ENCODE peak calls at places on chromosomes 3 and 15, in five cellular contexts. R, D, T, U and W are unnamed samples. For H3K9me3 and H3K4me1, the result is how much of the 10 kb centered on the place peaks cover.

GRCh38 chr3:14847613-14848541 is 29.1 kb downstream of the FGD5 start:
- DNase-seq in R (peak), D (no peak), T (no peak), U (no peak), W (no peak)

GRCh38 chr15:93470042-93470441 is 381.0 kb upstream of the RGMA start:
- DNase-seq in R (no peak), D (no peak), T (no peak), U (no peak), W (no peak)

GRCh38 chr3:106030620-106030945 is 161.8 kb upstream of the CBLB start:
- DNase-seq in R (no peak), D (no peak), T (no peak), U (peak), W (no peak)

GRCh38 chr15:100721758-100722550 is 119.6 kb downstream of the ASB7 start:
- DNase-seq in R (peak), D (peak), T (peak), U (peak), W (peak)

GRCh38 chr3:71723452-71724170 is 1.6 kb downstream of the EIF4E3 start:
- DNase-seq in R (no peak), D (no peak), T (no peak), U (no peak), W (no peak)

GRCh38 chr3:54891540-54891897 is 36.3 kb downstream of the LRTM1 start:
- DNase-seq in R (peak), D (peak), T (peak), U (peak), W (peak)

GRCh38 chr15:89172921-89173320 is 48.5 kb downstream of the RLBP1 start:
- DNase-seq in R (no peak), D (no peak), T (no peak), U (no peak), W (no peak)

GRCh38 chr3:10395671-10396070 is 74.8 kb upstream of the SEC13 start:
- DNase-seq in R (no peak), D (no peak), T (no peak), U (peak), W (no peak)

GRCh38 chr15:100780208-100780800 is 99.3 kb upstream of the ALDH1A3 start:
- DNase-seq in R (peak), D (peak), T (peak), U (no peak), W (no peak)

DNA sequence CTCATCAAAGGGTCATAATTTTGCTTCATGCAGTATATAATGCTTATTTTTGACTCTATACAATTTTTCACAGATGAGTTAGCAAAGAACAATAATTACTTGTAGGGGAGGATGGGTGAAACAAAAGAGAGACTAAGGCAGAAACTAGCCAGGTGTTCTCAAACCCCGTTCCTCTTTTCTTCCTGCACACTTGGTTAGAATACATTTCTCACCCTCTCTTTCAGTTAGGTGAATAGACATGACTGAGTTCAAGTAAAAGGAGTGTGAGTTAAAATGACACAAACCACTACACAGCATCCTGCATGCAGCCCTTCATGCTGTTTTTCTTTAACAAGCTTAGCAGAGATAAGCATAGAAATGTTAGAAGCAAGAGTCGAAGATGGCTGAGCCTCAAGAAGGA is 922.2 kb downstream of the TBL1XR1 start:
- DNase-seq in R (no peak), D (no peak), T (no peak), U (no peak), W (no peak)
- H3K9me3 ChIP-seq in R (under half), D (under half), T (under half), U (under half), W (under half)

GRCh38 chr3:168093229-168093628 is 2.5 kb downstream of the GOLIM4 start:
- DNase-seq in R (no peak), D (no peak), T (no peak), U (no peak), W (no peak)
- H3K4me1 ChIP-seq in R (half or more), D (under half), T (under half), U (under half), W (under half)

DNA sequence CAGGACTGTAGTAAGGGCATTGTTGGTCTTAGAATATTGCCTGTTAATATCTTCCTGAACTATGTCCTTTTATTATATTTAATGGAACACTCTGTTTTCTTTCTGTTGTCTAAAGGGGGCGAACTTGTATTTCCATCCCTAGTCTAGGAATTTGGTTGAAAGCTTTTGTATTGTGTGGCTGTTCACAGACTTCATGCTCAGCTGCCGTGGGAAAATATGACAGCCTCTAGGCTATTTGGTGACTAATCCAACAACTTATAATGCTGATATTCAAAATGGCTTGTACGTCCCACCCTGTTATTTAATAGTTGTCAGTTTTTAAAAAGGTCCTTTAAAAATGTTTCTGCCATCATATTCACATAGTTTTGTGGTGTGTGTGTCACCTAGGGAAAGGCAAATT is 202.6 kb downstream of the KLHL25 start:
- DNase-seq in R (no peak), D (no peak), T (no peak), U (peak), W (no peak)
- TF ChIP-seq CTCF in R (peak), D (no peak), T (peak), U (peak), W (no peak)

GRCh38 chr15:52791776-52792175 is 1.6 kb upstream of the ONECUT1 start:
- DNase-seq in R (no peak), D (no peak), T (no peak), U (no peak), W (no peak)
- H3K9me3 ChIP-seq in R (under half), D (under half), T (under half), U (under half), W (under half)

GRCh38 chr3:129603561-129603942 is 2.9 kb downstream of the PLXND1 start:
- DNase-seq in R (no peak), D (no peak), T (no peak), U (no peak), W (no peak)
- H3K4me1 ChIP-seq in R (half or more), D (under half), T (half or more), U (under half), W (under half)

GRCh38 chr3:134640872-134641470 is 9.9 kb downstream of the KY start:
- DNase-seq in R (no peak), D (no peak), T (peak), U (no peak), W (no peak)
- TF ChIP-seq CTCF in R (peak), D (no peak), T (peak), U (peak), W (peak)

DNA sequence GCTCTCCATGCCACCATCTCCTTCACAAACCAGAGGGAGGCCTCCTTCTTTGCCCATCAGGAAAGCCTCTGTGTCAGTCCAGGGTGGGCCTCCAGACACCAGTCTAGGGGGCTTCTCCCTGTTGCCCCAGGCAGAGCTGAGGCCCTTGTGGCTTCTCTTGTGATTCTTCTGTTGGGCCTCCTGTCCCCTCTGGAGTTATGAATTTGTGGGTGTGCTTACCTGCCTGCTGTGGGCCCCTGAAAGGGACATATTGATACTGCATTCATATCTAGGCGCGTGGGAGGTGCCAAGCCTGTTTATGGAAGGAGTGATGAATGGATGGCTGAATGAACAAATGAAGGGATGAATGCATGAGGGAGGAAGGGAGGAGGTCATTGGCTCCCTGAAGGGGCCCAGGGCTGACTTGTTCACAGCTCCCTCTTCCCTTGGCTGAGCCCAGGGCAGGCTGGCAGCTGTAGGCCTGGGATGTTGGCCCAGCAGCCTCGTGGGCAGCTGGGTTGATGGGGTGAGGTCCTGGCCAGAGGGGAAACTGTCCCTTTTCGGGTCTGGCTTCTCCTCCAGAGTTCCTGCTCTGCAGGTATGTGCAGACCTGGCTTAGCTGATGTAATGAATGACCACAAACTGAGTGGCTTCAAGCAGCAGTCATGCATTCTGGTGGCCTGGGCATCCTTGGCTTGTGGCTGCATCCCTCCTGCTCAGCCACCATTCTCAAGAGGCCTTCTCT is 195.4 kb downstream of the GOLGA6L6 start:
- DNase-seq in R (no peak), D (no peak), T (no peak), U (peak), W (peak)
- H3K9me3 ChIP-seq in R (under half), D (under half), T (under half), U (under half), W (under half)

GRCh38 chr3:157159037-157159761 is 748 bp downstream of the CCNL1 start:
- DNase-seq in R (peak), D (peak), T (no peak), U (peak), W (peak)

GRCh38 chr3:157159762-157160651 is at the start of gene CCNL1:
- DNase-seq in R (peak), D (peak), T (peak), U (peak), W (peak)

GRCh38 chr3:157156844-157157635 is 2.9 kb downstream of the CCNL1 start:
- DNase-seq in R (no peak), D (no peak), T (no peak), U (no peak), W (no peak)

GRCh38 chr3:157155591-157155990 is 4.4 kb downstream of the CCNL1 start:
- DNase-seq in R (no peak), D (no peak), T (no peak), U (no peak), W (no peak)

DNA sequence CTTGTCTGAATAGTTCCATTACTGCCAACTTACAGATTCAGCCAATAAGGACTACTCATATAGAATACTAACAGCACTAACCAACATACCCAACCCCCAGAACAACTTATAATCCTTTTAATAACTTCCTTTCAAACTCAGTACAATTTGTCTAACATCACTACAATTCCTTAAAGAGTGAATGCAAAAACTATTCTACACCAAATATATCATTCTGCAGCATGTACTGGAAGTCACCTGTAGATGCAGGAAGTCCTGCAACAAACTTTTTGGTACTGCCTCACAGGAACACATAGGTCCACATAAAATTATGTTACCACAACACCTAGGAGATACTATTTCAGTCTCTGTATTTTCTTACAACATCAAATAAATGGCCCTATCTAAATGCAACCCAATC is 2.1 kb downstream of the CCNL1 start:
- DNase-seq in R (no peak), D (no peak), T (no peak), U (no peak), W (no peak)
- H3K4me1 ChIP-seq in R (half or more), D (under half), T (half or more), U (under half), W (under half)

GRCh38 chr3:75176886-75177285 is 487.2 kb upstream of the FRG2C start:
- DNase-seq in R (no peak), D (no peak), T (no peak), U (no peak), W (no peak)

GRCh38 chr3:75171632-75172230 is 492.4 kb upstream of the FRG2C start:
- DNase-seq in R (no peak), D (no peak), T (no peak), U (no peak), W (peak)
- TF ChIP-seq CTCF in R (peak), D (no peak), T (peak), U (peak), W (peak)